ENCODE peak calls at places on chromosome 11, in five cellular contexts. One of them, this sample, is unnamed.

GRCh38 chr11:64844330-64845124 is at the start of gene CDC42BPG:
- DNase-seq in NCI-H1436: peak; percentile 82
- DNase-seq in brain microvascular endothelial cell: peak; percentile 37
- DNase-seq in cerebellar nuclear complex: no peak
- DNase-seq in fibroblast of mammary gland: peak; percentile 49
- DNase-seq in this sample: peak; percentile 80

GRCh38 chr11:78606667-78607066 is 32.0 kb upstream of the NARS2 start:
- DNase-seq in NCI-H1436: no peak
- DNase-seq in brain microvascular endothelial cell: no peak
- DNase-seq in cerebellar nuclear complex: no peak
- DNase-seq in fibroblast of mammary gland: no peak
- DNase-seq in this sample: no peak

GRCh38 chr11:34052036-34052607 is 591 bp downstream of the CAPRIN1 start:
- DNase-seq in NCI-H1436: peak; percentile 87
- DNase-seq in brain microvascular endothelial cell: peak; percentile 82
- DNase-seq in cerebellar nuclear complex: no peak
- DNase-seq in fibroblast of mammary gland: peak; percentile 83
- DNase-seq in this sample: peak; percentile 90

GRCh38 chr11:88292156-88292844 is 45.2 kb downstream of the CTSC start:
- DNase-seq in NCI-H1436: no peak
- DNase-seq in brain microvascular endothelial cell: no peak
- DNase-seq in cerebellar nuclear complex: no peak
- DNase-seq in fibroblast of mammary gland: peak; percentile 51
- DNase-seq in this sample: no peak

GRCh38 chr11:125940145-125940544 is 5.7 kb upstream of the VSIG10L2 start:
- DNase-seq in NCI-H1436: no peak
- DNase-seq in brain microvascular endothelial cell: no peak
- DNase-seq in cerebellar nuclear complex: no peak
- DNase-seq in fibroblast of mammary gland: no peak
- DNase-seq in this sample: no peak

GRCh38 chr11:27401280-27401679 is 38.3 kb upstream of the CCDC34 start:
- DNase-seq in NCI-H1436: no peak
- DNase-seq in brain microvascular endothelial cell: no peak
- DNase-seq in cerebellar nuclear complex: no peak
- DNase-seq in fibroblast of mammary gland: no peak
- DNase-seq in this sample: no peak

GRCh38 chr11:114650661-114651060 is 27.7 kb upstream of the NXPE2 start:
- DNase-seq in NCI-H1436: no peak
- DNase-seq in brain microvascular endothelial cell: no peak
- DNase-seq in cerebellar nuclear complex: no peak
- DNase-seq in fibroblast of mammary gland: no peak
- DNase-seq in this sample: no peak

GRCh38 chr11:36945384-36945783 is 347.3 kb upstream of the RAG2 start:
- DNase-seq in NCI-H1436: no peak
- DNase-seq in brain microvascular endothelial cell: no peak
- DNase-seq in cerebellar nuclear complex: no peak
- DNase-seq in fibroblast of mammary gland: peak; percentile 5
- DNase-seq in this sample: no peak

GRCh38 chr11:16895306-16895705 is 118.9 kb downstream of the PLEKHA7 start:
- DNase-seq in NCI-H1436: no peak
- DNase-seq in brain microvascular endothelial cell: no peak
- DNase-seq in cerebellar nuclear complex: no peak
- DNase-seq in fibroblast of mammary gland: peak; percentile 32
- DNase-seq in this sample: no peak

GRCh38 chr11:34214961-34215805 is 109.8 kb downstream of the NAT10 start:
- DNase-seq in NCI-H1436: no peak
- DNase-seq in brain microvascular endothelial cell: peak; percentile 58
- DNase-seq in cerebellar nuclear complex: no peak
- DNase-seq in fibroblast of mammary gland: peak; percentile 76
- DNase-seq in this sample: peak; percentile 28

GRCh38 chr11:8003187-8003586 is 16.1 kb downstream of the EIF3F start:
- DNase-seq in NCI-H1436: no peak
- DNase-seq in brain microvascular endothelial cell: no peak
- DNase-seq in cerebellar nuclear complex: no peak
- DNase-seq in fibroblast of mammary gland: no peak
- DNase-seq in this sample: no peak

This sample was measured in activated naive CD4-positive, alpha-beta T cell treated with anti-CD3 and anti-CD28 coated beads, Interleukin-2, amount 10 ng/mL, durations not matched to agents 7 days and 5 days.